ENCODE peak calls at places on chromosomes 13 and 19, in four cellular contexts. P, I, S and X are unnamed samples.

GRCh38 chr19:55654833-55655647 is at the start of gene U2AF2:
- DNase-seq in I (peak), S (peak), P (peak), X (peak)

GRCh38 chr19:3771033-3771905 is 759 bp downstream of the RAX2 start:
- DNase-seq in S (no peak), I (no peak), P (no peak), X (no peak)

GRCh38 chr13:74466015-74466414 is 331.8 kb upstream of the KLF12 start:
- DNase-seq in I (no peak), P (no peak), S (no peak), X (no peak)

GRCh38 chr13:110294146-110294545 is 12.8 kb downstream of the COL4A1 start:
- DNase-seq in I (no peak), S (no peak), P (no peak), X (no peak)

GRCh38 chr19:16351133-16351809 is 26.6 kb downstream of the KLF2 start:
- DNase-seq in I (no peak), P (no peak), S (no peak), X (no peak)

GRCh38 chr19:16298334-16298733 is 26.3 kb upstream of the KLF2 start:
- DNase-seq in I (no peak), S (no peak), P (no peak), X (no peak)

GRCh38 chr19:13693933-13694332 is 70.4 kb upstream of the MRI1 start:
- DNase-seq in S (no peak), I (no peak), P (peak), X (no peak)

GRCh38 chr13:33799950-33800592 is 17.9 kb upstream of the RFC3 start:
- DNase-seq in S (no peak), I (peak), P (no peak), X (no peak)

GRCh38 chr13:102724923-102725322 is 30.1 kb upstream of the METTL21C start:
- DNase-seq in S (no peak), P (no peak), I (peak), X (peak)

GRCh38 chr13:49561064-49561410 is 24.3 kb downstream of the RCBTB1 start:
- DNase-seq in S (no peak), P (no peak), I (no peak), X (no peak)

GRCh38 chr19:28027116-28027515 is 1185.8 kb downstream of the UQCRFS1 start:
- DNase-seq in S (no peak), P (no peak), I (no peak), X (no peak)

GRCh38 chr13:79346300-79346914 is 59.6 kb downstream of the RBM26 start:
- DNase-seq in P (no peak), I (no peak), S (no peak), X (no peak)

GRCh38 chr13:51879133-51879532 is 17.4 kb downstream of the CCDC70 start:
- DNase-seq in P (no peak), I (no peak), S (no peak), X (no peak)

GRCh38 chr19:39416152-39416551 is 3.7 kb downstream of the PLEKHG2 start:
- DNase-seq in I (no peak), P (no peak), S (no peak), X (no peak)

GRCh38 chr19:7540761-7541480 is 5.4 kb downstream of the PNPLA6 start:
- DNase-seq in I (no peak), S (peak), P (peak), X (no peak)

GRCh38 chr19:33397536-33398360 is 24.2 kb downstream of the CEBPG start:
- DNase-seq in P (peak), I (no peak), S (no peak), X (no peak)